ENCODE peak calls at places on chromosomes 3 and 15, in nine cellular contexts. J, Z, N, Y, D, O, E, B and G are unnamed samples.

GRCh38 chr3:195226900-195227447 is 44.0 kb downstream of the XXYLT1 start:
- DNase-seq in J (no peak), Z (peak), N (peak), Y (peak), D (no peak), O (peak), E (no peak), B (no peak), G (no peak)

GRCh38 chr3:101065962-101066361 is 72.7 kb upstream of the ABI3BP start:
- DNase-seq in J (peak), Z (peak), N (peak), Y (peak), D (peak), O (no peak), E (no peak), B (peak), G (peak)

GRCh38 chr3:58202917-58203360 is 7.8 kb downstream of the DNASE1L3 start:
- DNase-seq in J (no peak), Z (no peak), N (no peak), Y (no peak), D (no peak), O (no peak), E (no peak), B (no peak), G (no peak)

GRCh38 chr15:47673343-47673761 is 44.0 kb upstream of the SEMA6D start:
- DNase-seq in J (peak), Z (peak), N (peak), Y (no peak), D (no peak), O (no peak), E (no peak), B (no peak), G (no peak)

GRCh38 chr15:81419304-81419943 is 45.4 kb upstream of the TMC3 start:
- DNase-seq in J (no peak), Z (peak), N (no peak), Y (no peak), D (peak), O (no peak), E (no peak), B (no peak), G (peak)

GRCh38 chr3:10553586-10554235 is 48.3 kb upstream of the ATP2B2 start:
- DNase-seq in J (no peak), Z (peak), N (peak), Y (no peak), D (no peak), O (no peak), E (no peak), B (no peak), G (no peak)

GRCh38 chr3:8509961-8510360 is 8.3 kb downstream of the LMCD1 start:
- DNase-seq in J (peak), Z (peak), N (peak), Y (peak), D (peak), O (no peak), E (no peak), B (peak), G (peak)

GRCh38 chr15:55829826-55830225 is 86.9 kb upstream of the PRTG start:
- DNase-seq in J (no peak), Z (no peak), N (peak), Y (peak), D (no peak), O (no peak), E (no peak), B (no peak), G (no peak)

GRCh38 chr15:83378921-83379561 is 68.1 kb upstream of the SH3GL3 start:
- DNase-seq in J (no peak), Z (no peak), N (peak), Y (no peak), D (no peak), O (no peak), E (no peak), B (no peak), G (no peak)

GRCh38 chr3:101852983-101853382 is 3.7 kb downstream of the NFKBIZ start:
- DNase-seq in J (no peak), Z (no peak), N (no peak), Y (no peak), D (no peak), O (no peak), E (no peak), B (no peak), G (no peak)

GRCh38 chr3:69116897-69117296 is 5.5 kb downstream of the LMOD3 start:
- DNase-seq in J (no peak), Z (no peak), N (no peak), Y (no peak), D (no peak), O (peak), E (no peak), B (no peak), G (no peak)

GRCh38 chr15:57218826-57219576 is 157.3 kb upstream of the CGNL1 start:
- DNase-seq in J (peak), Z (peak), N (peak), Y (peak), D (peak), O (no peak), E (no peak), B (peak), G (peak)
- H3K4me3 ChIP-seq in J (peak), Z (peak), N (no peak), Y (peak), D (peak), O (peak), E (no peak), B (no peak), G (peak)

DNA sequence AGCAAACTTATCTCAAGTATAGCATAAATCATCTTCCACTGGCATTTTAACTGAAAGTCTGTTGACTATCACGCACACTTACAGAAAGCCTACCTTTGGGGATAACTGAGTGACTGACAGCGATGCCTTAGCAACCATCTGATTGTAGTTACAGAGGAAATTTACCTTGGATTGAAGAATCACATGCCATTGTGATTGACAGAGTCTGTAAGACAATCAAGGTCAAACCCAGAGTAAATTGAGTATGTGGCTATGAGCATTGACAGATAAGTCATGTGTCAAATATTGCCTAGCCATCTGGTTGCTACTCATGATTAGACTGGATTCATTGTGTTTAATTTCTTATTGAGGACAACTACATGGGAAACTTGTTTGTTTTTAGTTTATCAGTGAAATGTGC is 82.0 kb downstream of the CNTN4 start:
- DNase-seq in J (no peak), Z (no peak), N (no peak), Y (no peak), D (no peak), O (no peak), E (no peak), B (no peak), G (no peak)
- TF ChIP-seq CTCF in J (no peak), Z (no peak), N (no peak), Y (no peak), D (no peak), O (no peak), E (no peak), B (no peak), G (no peak)

GRCh38 chr3:172103724-172104123 is 64.3 kb downstream of the FNDC3B start:
- DNase-seq in J (peak), Z (peak), N (peak), Y (no peak), D (no peak), O (no peak), E (no peak), B (no peak), G (peak)
- H3K4me3 ChIP-seq in J (no peak), Z (no peak), N (peak), Y (no peak), D (no peak), O (no peak), E (no peak), B (no peak), G (no peak)

DNA sequence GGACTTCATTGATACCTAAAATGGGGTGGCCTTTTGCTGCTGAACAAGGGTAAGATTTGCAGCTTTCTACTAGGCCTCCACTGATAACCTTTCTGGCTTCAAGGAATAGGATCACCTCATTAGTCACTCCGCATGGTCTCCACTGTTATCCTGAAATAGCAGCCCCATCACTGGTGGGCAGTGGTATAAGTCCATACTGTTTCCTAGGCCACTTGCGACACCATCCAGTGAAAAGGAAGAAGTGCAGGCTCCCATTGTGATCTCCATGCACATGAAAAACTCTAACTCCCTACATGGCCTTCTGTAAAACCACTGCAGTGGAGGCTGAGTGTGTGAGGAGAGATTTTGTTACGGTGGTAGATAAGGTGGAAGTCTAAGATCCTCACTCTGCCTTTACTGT is 1455.9 kb downstream of the SI start:
- DNase-seq in J (no peak), Z (peak), N (no peak), Y (no peak), D (no peak), O (no peak), E (no peak), B (peak), G (no peak)
- TF ChIP-seq CTCF in J (no peak), Z (peak), N (no peak), Y (no peak), D (no peak), O (no peak), E (no peak), B (no peak), G (no peak)

DNA sequence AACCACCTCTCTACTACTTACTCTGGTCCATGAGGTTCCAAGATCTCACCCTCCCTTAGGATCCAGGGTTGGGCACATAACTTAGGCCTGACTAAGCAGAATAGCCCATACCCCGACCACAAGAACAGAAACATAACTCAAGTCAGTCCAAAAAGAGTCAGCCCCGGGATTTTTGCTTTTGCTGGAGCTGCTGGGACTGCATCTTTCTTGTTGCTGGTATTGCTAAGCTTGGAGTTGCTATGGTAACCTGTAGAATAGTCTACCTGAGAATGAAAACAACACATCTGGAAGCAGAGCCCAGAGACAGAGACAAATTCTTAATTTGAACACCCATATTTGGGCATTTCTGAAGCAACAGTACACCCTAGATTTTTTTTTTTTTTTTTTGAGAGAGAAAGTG is 6.5 kb downstream of the RUBCN start:
- DNase-seq in J (peak), Z (peak), N (peak), Y (peak), D (no peak), O (no peak), E (no peak), B (peak), G (peak)
- H3K4me3 ChIP-seq in J (no peak), Z (no peak), N (no peak), Y (no peak), D (no peak), O (no peak), E (no peak), B (no peak), G (no peak)

GRCh38 chr3:146136647-146137046 is 24.3 kb downstream of the PLOD2 start:
- DNase-seq in J (no peak), Z (no peak), N (no peak), Y (no peak), D (no peak), O (no peak), E (no peak), B (no peak), G (no peak)
- TF ChIP-seq CTCF in J (no peak), Z (no peak), N (no peak), Y (no peak), D (no peak), O (no peak), E (no peak), B (no peak), G (no peak)

DNA sequence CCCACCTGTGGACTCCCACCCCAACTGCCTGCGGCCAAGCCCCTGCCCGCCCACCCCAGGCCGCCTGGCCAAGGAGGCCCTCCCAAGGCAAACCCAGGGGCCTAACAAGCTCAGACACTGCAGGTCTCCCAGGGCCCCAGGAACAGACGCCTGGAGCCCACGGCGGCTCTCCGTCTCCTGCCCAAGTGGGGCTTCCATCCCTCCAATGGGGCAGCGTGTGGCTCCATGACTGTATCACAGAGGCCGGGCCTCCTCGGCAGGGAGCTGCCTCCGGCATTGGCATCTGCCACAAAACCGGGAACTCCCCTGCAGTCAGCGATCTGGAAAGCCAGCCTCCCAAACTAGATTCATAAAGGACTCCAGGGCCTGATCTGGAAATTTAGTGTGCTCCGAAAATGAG is 148.3 kb upstream of the IQSEC1 start:
- DNase-seq in J (no peak), Z (no peak), N (no peak), Y (no peak), D (no peak), O (no peak), E (no peak), B (no peak), G (no peak)
- H3K4me3 ChIP-seq in J (no peak), Z (no peak), N (no peak), Y (no peak), D (no peak), O (no peak), E (no peak), B (no peak), G (no peak)

DNA sequence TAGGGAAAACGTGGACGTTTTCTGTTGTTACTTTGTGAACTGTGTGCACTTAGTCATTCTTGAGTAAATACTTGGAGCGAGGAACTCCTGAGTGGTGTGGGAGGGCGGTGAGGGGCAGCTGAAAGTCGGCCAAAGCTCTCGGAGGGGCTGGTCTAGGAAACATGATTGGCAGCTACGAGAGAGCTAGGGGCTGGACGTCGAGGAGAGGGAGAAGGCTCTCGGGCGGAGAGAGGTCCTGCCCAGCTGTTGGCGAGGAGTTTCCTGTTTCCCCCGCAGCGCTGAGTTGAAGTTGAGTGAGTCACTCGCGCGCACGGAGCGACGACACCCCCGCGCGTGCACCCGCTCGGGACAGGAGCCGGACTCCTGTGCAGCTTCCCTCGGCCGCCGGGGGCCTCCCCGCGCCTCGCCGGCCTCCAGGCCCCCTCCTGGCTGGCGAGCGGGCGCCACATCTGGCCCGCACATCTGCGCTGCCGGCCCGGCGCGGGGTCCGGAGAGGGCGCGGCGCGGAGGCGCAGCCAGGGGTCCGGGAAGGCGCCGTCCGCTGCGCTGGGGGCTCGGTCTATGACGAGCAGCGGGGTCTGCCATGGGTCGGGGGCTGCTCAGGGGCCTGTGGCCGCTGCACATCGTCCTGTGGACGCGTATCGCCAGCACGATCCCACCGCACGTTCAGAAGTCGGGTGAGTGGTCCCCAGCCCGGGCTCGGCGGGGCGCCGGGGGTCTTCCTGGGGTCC is at the start of gene TGFBR2:
- DNase-seq in J (peak), Z (peak), N (peak), Y (peak), D (peak), O (peak), E (peak), B (peak), G (peak)
- TF ChIP-seq CTCF in J (peak), Z (no peak), N (peak), Y (no peak), D (no peak), O (peak), E (no peak), B (no peak), G (peak)